ENCODE peak calls at places on chromosomes 1 and 21, in ten cellular contexts. Y is A172; S is HTR-8/SVneo; Q is ecto neural progenitor cell; Z is NK-92 treated with Interleukin-12 subunit alpha and Interleukin-12 subunit beta, amount 100 ng/mL, for 24 hours; N is NCI-H1694 treated with DMSO at 0.1 percent for 48 hours; D is activated naive CD8-positive, alpha-beta T cell treated with anti-CD3 and anti-CD28 coated beads, Interleukin-2, amount 50 U/mL, for 24 hours; G is CMK; O is T-helper 17 cell; X is activated CD8-positive, alpha-beta memory T cell treated with anti-CD3 and anti-CD28 coated beads, Interleukin-2, amount 10 ng/mL, durations not matched to agents 7 days and 5 days. F is an unnamed sample.

GRCh38 chr21:35011681-35012080 is 37.4 kb downstream of the RUNX1 start:
- DNase-seq in Y (peak), S (no peak), Q (no peak), Z (no peak), N (no peak), D (no peak), G (no peak), O (no peak), X (no peak), F (no peak)

GRCh38 chr1:209150114-209150513 is 433.4 kb upstream of the CAMK1G start:
- DNase-seq in Y (peak), S (peak), Q (no peak), Z (no peak), N (no peak), D (no peak), G (no peak), O (no peak), X (no peak), F (no peak)

GRCh38 chr1:30846587-30846986 is 62.0 kb downstream of the SDC3 start:
- DNase-seq in Y (no peak), S (no peak), Q (no peak), Z (no peak), N (no peak), D (no peak), G (no peak), O (no peak), X (no peak), F (no peak)

GRCh38 chr1:153687346-153687745 is 8.9 kb downstream of the NPR1 start:
- DNase-seq in Y (no peak), S (no peak), Q (no peak), Z (no peak), N (no peak), D (no peak), G (no peak), O (no peak), X (no peak), F (no peak)

GRCh38 chr21:44483288-44484237 is 28.3 kb downstream of the LRRC3 start:
- DNase-seq in Y (no peak), S (no peak), Q (no peak), Z (no peak), N (no peak), D (no peak), G (no peak), O (no peak), X (no peak), F (no peak)

GRCh38 chr1:63368131-63368530 is 704 bp downstream of the ALG6 start:
- DNase-seq in Y (no peak), S (peak), Q (no peak), Z (no peak), N (peak), D (no peak), G (no peak), O (no peak), X (no peak), F (no peak)

GRCh38 chr1:174976436-174977107 is 23.2 kb upstream of the CACYBP start:
- DNase-seq in Y (peak), S (no peak), Q (no peak), Z (no peak), N (no peak), D (no peak), G (no peak), O (no peak), X (no peak), F (no peak)

GRCh38 chr1:93735722-93736121 is 54.1 kb upstream of the BCAR3 start:
- DNase-seq in Y (peak), S (peak), Q (no peak), Z (no peak), N (no peak), D (no peak), G (no peak), O (no peak), X (no peak), F (no peak)

GRCh38 chr1:162141273-162142023 is 72.0 kb downstream of the NOS1AP start:
- DNase-seq in Y (peak), S (peak), Q (no peak), Z (no peak), N (no peak), D (no peak), G (no peak), O (no peak), X (no peak), F (no peak)

GRCh38 chr1:66276229-66276628 is 257.7 kb upstream of the SGIP1 start:
- DNase-seq in Y (no peak), S (no peak), Q (no peak), Z (no peak), N (no peak), D (no peak), G (no peak), O (no peak), X (peak), F (no peak)

GRCh38 chr1:167175901-167176300 is 44.8 kb upstream of the POU2F1 start:
- DNase-seq in Y (peak), S (no peak), Q (no peak), Z (no peak), N (no peak), D (no peak), G (no peak), O (no peak), X (no peak), F (no peak)

GRCh38 chr1:77948841-77949424 is 29.9 kb downstream of the FUBP1 start:
- DNase-seq in Y (peak), S (no peak), Q (no peak), Z (no peak), N (no peak), D (no peak), G (no peak), O (no peak), X (no peak), F (no peak)

GRCh38 chr1:8866792-8867415 is 11.6 kb downstream of the ENO1 start:
- DNase-seq in Y (no peak), S (no peak), Q (no peak), Z (no peak), N (no peak), D (peak), G (no peak), O (no peak), X (no peak), F (no peak)

GRCh38 chr21:25566645-25567044 is 40.6 kb downstream of the MRPL39 start:
- DNase-seq in Y (no peak), S (no peak), Q (no peak), Z (no peak), N (no peak), D (no peak), G (no peak), O (no peak), X (no peak), F (no peak)

GRCh38 chr21:31289702-31290101 is 54.4 kb downstream of the TIAM1 start:
- DNase-seq in Y (no peak), S (no peak), Q (no peak), Z (no peak), N (no peak), D (no peak), G (no peak), O (no peak), X (no peak), F (no peak)